ENCODE peak calls at places on chromosomes 6 and 20, in six cellular contexts. Q, G, F, Y, D and S are unnamed samples.

GRCh38 chr20:59055302-59055701 is 12.7 kb upstream of the PRELID3B start:
- DNase-seq in Q (no peak), G (peak; percentile 34), F (peak; percentile 51), Y (no peak), D (peak; percentile 47), S (no peak)

GRCh38 chr6:23874985-23875384 is 251.0 kb upstream of the NRSN1 start:
- DNase-seq in Q (no peak), G (no peak), F (no peak), Y (no peak), D (no peak), S (no peak)

GRCh38 chr6:30981942-30982772 is 1.4 kb upstream of the MUC21 start:
- DNase-seq in Q (no peak), G (peak; percentile 86), F (peak; percentile 85), Y (no peak), D (peak; percentile 78), S (no peak)

GRCh38 chr6:13590574-13591153 is 16.3 kb downstream of the SIRT5 start:
- DNase-seq in Q (no peak), G (no peak), F (no peak), Y (no peak), D (no peak), S (no peak)

GRCh38 chr20:11204926-11205768 is 531.3 kb upstream of the JAG1 start:
- DNase-seq in Q (no peak), G (peak; percentile 81), F (peak; percentile 76), Y (no peak), D (peak; percentile 82), S (peak; percentile 41)

GRCh38 chr6:87139236-87139635 is 16.1 kb upstream of the ZNF292 start:
- DNase-seq in Q (no peak), G (peak; percentile 61), F (peak; percentile 55), Y (no peak), D (peak; percentile 73), S (no peak)

GRCh38 chr6:169843991-169844390 is 92.6 kb downstream of the ERMARD start:
- DNase-seq in Q (peak; percentile 54), G (no peak), F (no peak), Y (no peak), D (no peak), S (no peak)

GRCh38 chr20:62676976-62677375 is 31.7 kb upstream of the NTSR1 start:
- DNase-seq in Q (no peak), G (peak; percentile 8), F (no peak), Y (no peak), D (no peak), S (no peak)

DNA sequence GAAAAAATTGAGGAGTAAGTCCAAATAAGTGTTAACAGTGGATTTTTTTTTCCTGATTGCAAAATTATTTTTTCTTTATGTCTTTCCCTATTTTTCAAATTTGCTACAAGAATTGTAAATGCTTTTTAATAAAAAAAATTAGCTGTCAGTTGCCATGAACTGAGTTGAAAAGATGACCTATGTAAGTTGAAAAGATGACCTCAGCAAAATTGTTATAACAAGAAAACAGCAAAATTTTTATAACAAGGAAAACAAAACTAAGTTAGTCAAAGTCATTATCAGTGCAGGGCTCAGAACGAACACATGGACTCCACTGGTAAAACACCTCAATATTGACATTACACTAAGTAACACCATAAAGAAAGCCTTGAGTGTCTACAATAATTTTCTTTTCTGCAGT is 207.0 kb upstream of the HDDC2 start:
- DNase-seq in Q (no peak), G (no peak), F (no peak), Y (no peak), D (no peak), S (no peak)
- H3K4me3 ChIP-seq in Q (no peak overlapping the region), G (no peak overlapping the region), F (no peak overlapping the region), Y (no peak overlapping the region), D (no peak overlapping the region), S (no peak overlapping the region)

GRCh38 chr6:107656381-107656780 is 166.5 kb downstream of the SOBP start:
- DNase-seq in Q (no peak), G (no peak), F (no peak), Y (no peak), D (peak; percentile 24), S (no peak)

GRCh38 chr6:107654736-107655135 is 164.8 kb downstream of the SOBP start:
- DNase-seq in Q (no peak), G (no peak), F (no peak), Y (no peak), D (no peak), S (no peak)

GRCh38 chr6:107656883-107657282 is 167.0 kb downstream of the SOBP start:
- DNase-seq in Q (no peak), G (no peak), F (no peak), Y (no peak), D (no peak), S (no peak)

GRCh38 chr6:107653861-107654394 is 164.0 kb downstream of the SOBP start:
- DNase-seq in Q (no peak), G (no peak), F (peak; percentile 50), Y (no peak), D (no peak), S (no peak)

DNA sequence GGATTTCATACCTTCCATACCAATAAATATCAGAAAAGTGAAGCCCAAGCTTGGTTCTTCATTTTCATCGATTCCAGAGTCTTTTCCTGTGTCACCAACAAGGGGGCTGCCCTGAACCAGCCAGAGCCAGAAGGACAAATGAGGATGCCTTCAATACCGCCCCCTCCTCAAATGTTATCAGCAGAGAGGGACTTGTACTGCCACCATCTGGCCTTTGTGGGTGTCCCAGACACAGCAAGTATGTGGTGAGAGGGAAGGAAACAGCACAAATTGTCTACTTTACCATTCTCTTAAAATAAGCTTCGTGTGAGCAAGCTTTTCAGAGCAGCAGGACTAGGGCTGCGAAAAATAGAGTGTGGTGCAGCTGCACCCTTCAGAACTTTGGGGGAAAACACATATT is 165.3 kb downstream of the SOBP start:
- DNase-seq in Q (no peak), G (no peak), F (no peak), Y (no peak), D (no peak), S (no peak)
- TF ChIP-seq CTCF in Q (no peak), G (no peak), F (peak; percentile 9), Y (peak; percentile 41), D (peak; percentile 34), S (no peak)

DNA sequence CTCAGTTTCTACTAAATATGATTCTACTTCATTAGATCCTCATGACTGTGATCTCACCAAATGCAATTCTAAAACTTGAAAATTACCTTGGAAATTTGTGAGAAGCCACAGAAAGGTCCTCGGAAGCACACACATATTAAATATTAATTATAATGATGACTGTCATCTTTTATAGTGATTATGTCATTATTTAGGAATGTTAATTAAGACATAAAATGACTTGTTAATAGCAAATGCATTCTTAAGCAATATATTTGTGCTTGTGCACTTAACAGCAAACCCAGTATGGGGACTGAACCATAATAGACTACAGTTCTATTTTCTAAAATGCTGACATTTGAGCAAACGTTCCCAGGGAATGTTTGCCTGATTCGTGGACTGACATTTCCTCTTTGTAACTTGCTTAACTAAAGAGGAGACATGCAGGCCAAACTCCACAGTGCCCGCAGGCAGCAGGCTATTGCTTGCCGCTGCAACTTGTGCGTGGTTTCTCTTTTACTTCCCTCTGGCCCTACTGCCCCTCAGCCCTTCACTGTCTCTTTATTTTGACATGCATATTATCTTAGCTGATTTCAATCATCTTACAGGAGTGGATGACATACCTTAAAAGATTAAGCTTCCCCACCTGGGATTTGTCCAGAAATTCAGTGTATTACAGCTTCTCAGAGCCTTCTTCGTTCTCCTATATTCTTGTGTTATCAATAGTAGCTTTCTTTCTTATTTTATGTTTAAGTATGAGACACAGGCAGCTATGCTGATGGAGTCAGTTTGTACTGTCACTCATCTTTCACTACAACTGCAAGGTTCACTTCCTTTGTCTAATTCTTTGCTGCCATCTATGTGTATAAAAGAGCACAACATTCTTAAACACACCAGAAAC is 141.5 kb downstream of the GMDS start:
- DNase-seq in Q (no peak), G (peak; percentile 70), F (peak; percentile 67), Y (no peak), D (peak; percentile 70), S (no peak)
- H3K4me3 ChIP-seq in Q (no peak overlapping the region), G (no peak overlapping the region), F (no peak overlapping the region), Y (no peak overlapping the region), D (no peak overlapping the region), S (no peak overlapping the region)

DNA sequence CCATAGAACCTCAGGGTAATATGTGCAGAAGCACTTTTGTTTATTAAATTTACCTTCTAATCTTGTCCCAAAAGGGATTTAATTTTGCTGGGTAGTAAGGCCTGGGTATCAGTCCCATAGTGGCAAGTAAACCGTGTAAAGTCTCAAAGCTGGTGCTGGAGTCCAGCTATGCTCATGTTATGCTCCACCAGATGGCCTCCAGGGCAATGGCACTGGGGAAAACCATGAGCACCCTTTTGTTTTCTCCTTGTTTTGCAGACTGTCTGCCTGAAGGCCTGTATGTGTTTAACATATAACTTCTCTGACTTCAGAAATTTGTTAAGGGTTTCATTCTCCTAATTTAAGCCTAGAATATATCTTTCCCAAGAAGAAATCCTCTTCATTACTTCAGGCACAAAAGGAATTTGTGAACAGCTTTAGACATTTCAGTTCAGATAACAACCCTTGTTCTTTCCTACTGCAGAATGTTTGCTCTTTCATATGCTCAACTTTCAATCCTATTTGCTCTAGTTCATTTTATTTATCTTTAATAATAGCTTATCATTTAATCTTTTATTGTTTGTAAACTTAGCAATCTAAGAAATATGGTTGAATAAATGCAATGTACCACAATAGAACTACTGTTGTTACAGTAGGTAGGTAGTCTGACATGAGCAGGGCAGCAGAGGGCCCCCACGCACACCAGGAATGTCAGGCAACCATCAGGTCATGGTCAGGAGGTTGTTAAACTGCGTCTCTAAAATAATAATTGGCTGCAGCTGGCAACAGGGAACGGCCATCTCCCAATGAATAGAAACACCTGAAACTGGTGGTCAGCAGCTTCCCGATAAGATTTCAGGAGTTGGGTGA is 162.8 kb downstream of the TENT5A start:
- DNase-seq in Q (no peak), G (peak; percentile 13), F (no peak), Y (no peak), D (no peak), S (no peak)
- TF ChIP-seq CTCF in Q (no peak), G (no peak), F (no peak), Y (no peak), D (no peak), S (no peak)

GRCh38 chr6:150788135-150788534 is 77.4 kb upstream of the MTHFD1L start:
- DNase-seq in Q (no peak), G (no peak), F (no peak), Y (no peak), D (peak; percentile 40), S (no peak)
- H3K4me3 ChIP-seq in Q (no peak overlapping the region), G (no peak overlapping the region), F (no peak overlapping the region), Y (no peak overlapping the region), D (no peak overlapping the region), S (no peak overlapping the region)

GRCh38 chr20:3297096-3297411 is 58.1 kb upstream of the SLC4A11 start:
- DNase-seq in Q (no peak), G (no peak), F (no peak), Y (no peak), D (no peak), S (no peak)
- TF ChIP-seq CTCF in Q (no peak), G (no peak), F (no peak), Y (no peak), D (no peak), S (no peak)

DNA sequence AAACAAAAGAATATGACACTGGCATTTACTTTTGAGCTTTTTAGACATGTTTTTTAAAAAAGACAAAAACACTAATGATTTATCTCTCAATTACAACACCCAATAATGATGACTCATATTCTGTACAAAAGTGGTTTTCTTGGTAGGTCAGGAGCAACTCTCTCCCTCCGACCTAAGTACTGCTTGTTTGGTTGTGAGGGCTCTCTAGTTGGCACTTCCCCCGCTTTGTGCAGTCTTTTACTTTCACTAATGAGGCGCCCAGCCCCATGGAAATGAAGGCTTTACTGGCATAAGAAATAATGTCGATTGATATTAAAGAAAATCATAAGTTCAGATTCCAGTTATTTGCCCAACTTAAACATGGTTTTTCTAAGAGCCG is 1.3 kb downstream of the KPNA5 start:
- DNase-seq in Q (no peak), G (peak; percentile 70), F (peak; percentile 66), Y (no peak), D (peak; percentile 81), S (no peak)
- H3K4me3 ChIP-seq in Q (no peak overlapping the region), G (peak overlapping the region; percentile 69), F (peak overlapping the region; percentile 62), Y (peak overlapping the region; percentile 87), D (peak overlapping the region; percentile 96), S (peak overlapping the region; percentile 80)

GRCh38 chr20:38187512-38187911 is 22.4 kb upstream of the TGM2 start:
- DNase-seq in Q (peak; percentile 54), G (no peak), F (peak; percentile 18), Y (no peak), D (peak; percentile 64), S (no peak)
- TF ChIP-seq CTCF in Q (no peak), G (peak; percentile 16), F (peak; percentile 6), Y (peak; percentile 5), D (peak; percentile 58), S (no peak)